ENCODE peak calls at places on chromosomes 12 and 14, in five cellular contexts. One of them, this sample, is unnamed.

GRCh38 chr12:131827961-131828534 is at the start of gene MMP17:
- DNase-seq in ovary: peak
- DNase-seq in adrenal gland: no peak
- DNase-seq in transverse colon: peak
- DNase-seq in gastrocnemius medialis: no peak
- DNase-seq in this sample: no peak

GRCh38 chr14:22774011-22774706 is 7.7 kb downstream of the OXA1L start:
- DNase-seq in gastrocnemius medialis: no peak
- DNase-seq in ovary: no peak
- DNase-seq in adrenal gland: no peak
- DNase-seq in transverse colon: no peak
- DNase-seq in this sample: no peak

GRCh38 chr12:85156569-85156968 is 120.4 kb downstream of the LRRIQ1 start:
- DNase-seq in transverse colon: no peak
- DNase-seq in gastrocnemius medialis: no peak
- DNase-seq in adrenal gland: no peak
- DNase-seq in ovary: no peak
- DNase-seq in this sample: no peak

GRCh38 chr14:103526247-103526913 is 2.6 kb upstream of the TRMT61A start:
- DNase-seq in ovary: no peak
- DNase-seq in adrenal gland: no peak
- DNase-seq in gastrocnemius medialis: no peak
- DNase-seq in transverse colon: peak
- DNase-seq in this sample: no peak

GRCh38 chr14:89960895-89961294 is 5.2 kb downstream of the TDP1 start:
- DNase-seq in gastrocnemius medialis: no peak
- DNase-seq in ovary: no peak
- DNase-seq in adrenal gland: no peak
- DNase-seq in transverse colon: no peak
- DNase-seq in this sample: no peak

GRCh38 chr14:60222820-60223219 is 26.2 kb upstream of the PPM1A start:
- DNase-seq in transverse colon: no peak
- DNase-seq in ovary: no peak
- DNase-seq in adrenal gland: no peak
- DNase-seq in gastrocnemius medialis: peak
- DNase-seq in this sample: no peak

GRCh38 chr12:112419269-112420133 is 754 bp downstream of the PTPN11 start:
- DNase-seq in ovary: peak
- DNase-seq in gastrocnemius medialis: peak
- DNase-seq in adrenal gland: peak
- DNase-seq in transverse colon: peak
- DNase-seq in this sample: peak

GRCh38 chr12:53205747-53206146 is 1.3 kb downstream of the ITGB7 start:
- DNase-seq in transverse colon: peak
- DNase-seq in gastrocnemius medialis: no peak
- DNase-seq in ovary: no peak
- DNase-seq in adrenal gland: no peak
- DNase-seq in this sample: peak

GRCh38 chr12:79847417-79847816 is 87.5 kb downstream of the PPP1R12A start:
- DNase-seq in transverse colon: no peak
- DNase-seq in ovary: no peak
- DNase-seq in gastrocnemius medialis: no peak
- DNase-seq in adrenal gland: no peak
- DNase-seq in this sample: no peak

GRCh38 chr12:4819654-4820053 is 90.1 kb upstream of the KCNA1 start:
- DNase-seq in gastrocnemius medialis: no peak
- DNase-seq in adrenal gland: no peak
- DNase-seq in transverse colon: no peak
- DNase-seq in ovary: no peak
- DNase-seq in this sample: no peak

GRCh38 chr12:123270380-123271181 is 1.1 kb downstream of the CDK2AP1 start:
- DNase-seq in adrenal gland: peak
- DNase-seq in ovary: peak
- DNase-seq in gastrocnemius medialis: no peak
- DNase-seq in transverse colon: peak
- DNase-seq in this sample: no peak

GRCh38 chr14:96999654-97000155 is 202.5 kb downstream of the VRK1 start:
- DNase-seq in gastrocnemius medialis: no peak
- DNase-seq in transverse colon: no peak
- DNase-seq in adrenal gland: no peak
- DNase-seq in ovary: no peak
- DNase-seq in this sample: no peak

GRCh38 chr14:55065411-55065810 is 14.0 kb downstream of the MAPK1IP1L start:
- DNase-seq in adrenal gland: no peak
- DNase-seq in ovary: no peak
- DNase-seq in gastrocnemius medialis: no peak
- DNase-seq in transverse colon: no peak
- DNase-seq in this sample: no peak

GRCh38 chr12:128684357-128684756 is 139.4 kb downstream of the SLC15A4 start:
- DNase-seq in adrenal gland: no peak
- DNase-seq in gastrocnemius medialis: no peak
- DNase-seq in transverse colon: no peak
- DNase-seq in ovary: no peak
- DNase-seq in this sample: no peak

GRCh38 chr14:20631023-20631820 is 10.3 kb downstream of the OR6S1 start:
- DNase-seq in adrenal gland: peak
- DNase-seq in gastrocnemius medialis: no peak
- DNase-seq in ovary: peak
- DNase-seq in transverse colon: peak
- DNase-seq in this sample: no peak

GRCh38 chr14:50759800-50760543 is 71.0 kb downstream of the NIN start:
- DNase-seq in adrenal gland: no peak
- DNase-seq in ovary: no peak
- DNase-seq in transverse colon: no peak
- DNase-seq in gastrocnemius medialis: no peak
- DNase-seq in this sample: no peak

GRCh38 chr12:87155616-87156015 is 873.6 kb downstream of the C12orf50 start:
- DNase-seq in transverse colon: no peak
- DNase-seq in gastrocnemius medialis: no peak
- DNase-seq in adrenal gland: no peak
- DNase-seq in ovary: no peak
- DNase-seq in this sample: no peak

GRCh38 chr14:68807987-68808386 is 15.1 kb upstream of the ZFP36L1 start:
- DNase-seq in transverse colon: no peak
- DNase-seq in gastrocnemius medialis: no peak
- DNase-seq in adrenal gland: no peak
- DNase-seq in ovary: no peak
- DNase-seq in this sample: no peak

GRCh38 chr12:52708010-52708409 is 4.7 kb upstream of the KRT77 start:
- DNase-seq in transverse colon: no peak
- DNase-seq in adrenal gland: no peak
- DNase-seq in gastrocnemius medialis: no peak
- DNase-seq in ovary: no peak
- DNase-seq in this sample: no peak

GRCh38 chr12:104604070-104604994 is 147.6 kb downstream of the CHST11 start:
- DNase-seq in ovary: peak
- DNase-seq in gastrocnemius medialis: peak
- DNase-seq in transverse colon: peak
- DNase-seq in adrenal gland: peak
- DNase-seq in this sample: peak

GRCh38 chr14:32224731-32225377 is 21.8 kb upstream of the RNU6-8 start:
- DNase-seq in transverse colon: no peak
- DNase-seq in ovary: no peak
- DNase-seq in gastrocnemius medialis: peak
- DNase-seq in adrenal gland: peak
- DNase-seq in this sample: no peak

GRCh38 chr14:89600950-89601826 is 184.2 kb upstream of the FOXN3 start:
- DNase-seq in gastrocnemius medialis: no peak
- DNase-seq in adrenal gland: no peak
- DNase-seq in ovary: no peak
- DNase-seq in transverse colon: no peak
- DNase-seq in this sample: no peak

GRCh38 chr14:101716077-101716950 is 45.2 kb upstream of the PPP2R5C start:
- DNase-seq in gastrocnemius medialis: no peak
- DNase-seq in transverse colon: no peak
- DNase-seq in adrenal gland: no peak
- DNase-seq in ovary: no peak
- DNase-seq in this sample: no peak

GRCh38 chr12:59736359-59736758 is 140.5 kb downstream of the SLC16A7 start:
- DNase-seq in gastrocnemius medialis: no peak
- DNase-seq in adrenal gland: no peak
- DNase-seq in ovary: no peak
- DNase-seq in transverse colon: no peak
- DNase-seq in this sample: no peak

GRCh38 chr12:9244894-9245293 is 36.7 kb upstream of the PZP start:
- DNase-seq in gastrocnemius medialis: no peak
- DNase-seq in adrenal gland: peak
- DNase-seq in transverse colon: no peak
- DNase-seq in ovary: no peak
- DNase-seq in this sample: no peak

GRCh38 chr14:99217556-99217955 is 54.4 kb downstream of the BCL11B start:
- DNase-seq in gastrocnemius medialis: no peak
- DNase-seq in ovary: no peak
- DNase-seq in adrenal gland: no peak
- DNase-seq in transverse colon: no peak
- DNase-seq in this sample: no peak

GRCh38 chr12:52865090-52865944 is 16.5 kb upstream of the KRT78 start:
- DNase-seq in gastrocnemius medialis: no peak
- DNase-seq in transverse colon: peak
- DNase-seq in adrenal gland: peak
- DNase-seq in ovary: peak
- DNase-seq in this sample: peak

GRCh38 chr12:64950899-64951298 is 126.5 kb downstream of the TBC1D30 start:
- DNase-seq in ovary: no peak
- DNase-seq in gastrocnemius medialis: no peak
- DNase-seq in transverse colon: no peak
- DNase-seq in adrenal gland: no peak
- DNase-seq in this sample: no peak

GRCh38 chr12:122862872-122863701 is 27.8 kb downstream of the HIP1R start:
- DNase-seq in adrenal gland: peak
- DNase-seq in transverse colon: peak
- DNase-seq in ovary: peak
- DNase-seq in gastrocnemius medialis: no peak
- DNase-seq in this sample: no peak

GRCh38 chr14:95679148-95679547 is 7.1 kb upstream of the TCL1B start:
- DNase-seq in transverse colon: no peak
- DNase-seq in adrenal gland: peak
- DNase-seq in ovary: no peak
- DNase-seq in gastrocnemius medialis: no peak
- DNase-seq in this sample: no peak

GRCh38 chr12:60501124-60501729 is 905.4 kb downstream of the SLC16A7 start:
- DNase-seq in ovary: no peak
- DNase-seq in adrenal gland: no peak
- DNase-seq in transverse colon: no peak
- DNase-seq in gastrocnemius medialis: no peak
- DNase-seq in this sample: peak

GRCh38 chr14:71324767-71325272 is 417.6 kb downstream of the PCNX1 start:
- DNase-seq in gastrocnemius medialis: no peak
- DNase-seq in adrenal gland: peak
- DNase-seq in ovary: no peak
- DNase-seq in transverse colon: peak
- DNase-seq in this sample: no peak
- TF ChIP-seq POLR2A in gastrocnemius medialis: no peak
- TF ChIP-seq POLR2A in adrenal gland: no peak
- TF ChIP-seq POLR2A in ovary: no peak
- TF ChIP-seq POLR2A in transverse colon: no peak
- TF ChIP-seq POLR2A in this sample: no peak

GRCh38 chr12:13024151-13024946 is 19.8 kb upstream of the FAM234B start:
- DNase-seq in ovary: no peak
- DNase-seq in transverse colon: peak
- DNase-seq in gastrocnemius medialis: no peak
- DNase-seq in adrenal gland: peak
- DNase-seq in this sample: no peak
- TF ChIP-seq POLR2A in ovary: no peak
- TF ChIP-seq POLR2A in transverse colon: no peak
- TF ChIP-seq POLR2A in gastrocnemius medialis: no peak
- TF ChIP-seq POLR2A in adrenal gland: no peak
- TF ChIP-seq POLR2A in this sample: no peak

DNA sequence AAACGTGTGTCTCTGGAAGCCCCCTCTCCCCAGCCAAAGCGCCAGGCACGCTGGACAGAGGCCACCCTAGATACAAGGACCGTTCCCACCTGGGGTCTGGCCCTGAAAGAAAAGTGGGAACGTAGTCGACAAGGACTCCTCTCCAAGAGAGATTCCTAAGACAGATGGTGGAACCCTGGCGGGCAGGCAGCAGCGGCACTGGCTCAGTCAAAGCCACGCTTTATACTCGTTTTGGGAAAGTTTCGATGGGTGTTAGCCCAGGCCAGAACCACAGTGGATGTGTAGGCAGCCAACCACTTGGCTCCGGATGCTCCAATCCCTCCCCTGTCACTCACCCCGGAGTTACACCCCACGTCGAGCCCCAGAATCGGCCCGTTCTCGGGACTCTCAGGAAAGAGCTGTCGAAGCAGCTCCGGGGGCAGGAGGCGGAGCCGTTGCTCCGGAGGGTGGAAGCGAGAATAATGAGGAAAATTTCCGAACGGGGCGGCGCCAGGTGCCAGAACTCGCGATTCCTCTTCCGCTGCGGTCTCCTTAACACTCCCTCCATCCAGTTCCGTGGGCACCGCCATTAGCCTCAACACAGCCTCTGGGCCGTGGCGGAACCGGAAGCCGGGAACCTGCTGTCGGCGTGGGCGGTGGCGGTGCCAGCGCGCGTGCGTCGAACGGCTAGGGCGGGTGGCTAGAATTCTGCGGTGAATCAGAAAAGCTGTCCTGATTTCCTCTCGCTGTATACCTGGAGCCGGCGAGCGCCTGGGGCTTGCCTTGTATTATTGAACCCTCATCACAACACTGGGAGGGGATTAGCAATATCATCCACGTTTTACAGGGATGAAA is at the start of gene BCDIN3D:
- DNase-seq in adrenal gland: peak
- DNase-seq in gastrocnemius medialis: peak
- DNase-seq in transverse colon: peak
- DNase-seq in ovary: peak
- DNase-seq in this sample: peak
- TF ChIP-seq POLR2A in adrenal gland: peak
- TF ChIP-seq POLR2A in gastrocnemius medialis: peak
- TF ChIP-seq POLR2A in transverse colon: peak
- TF ChIP-seq POLR2A in ovary: peak
- TF ChIP-seq POLR2A in this sample: peak

GRCh38 chr12:109968032-109968420 is 28.1 kb downstream of the GIT2 start:
- DNase-seq in ovary: no peak
- DNase-seq in gastrocnemius medialis: no peak
- DNase-seq in adrenal gland: no peak
- DNase-seq in transverse colon: no peak
- DNase-seq in this sample: no peak
- TF ChIP-seq POLR2A in ovary: no peak
- TF ChIP-seq POLR2A in gastrocnemius medialis: no peak
- TF ChIP-seq POLR2A in adrenal gland: no peak
- TF ChIP-seq POLR2A in transverse colon: no peak
- TF ChIP-seq POLR2A in this sample: no peak

GRCh38 chr12:75389706-75390105 is 1.2 kb upstream of the GLIPR1L2 start:
- DNase-seq in adrenal gland: no peak
- DNase-seq in gastrocnemius medialis: no peak
- DNase-seq in transverse colon: no peak
- DNase-seq in ovary: no peak
- DNase-seq in this sample: no peak

GRCh38 chr12:75389061-75389460 is 1.8 kb upstream of the GLIPR1L2 start:
- DNase-seq in ovary: no peak
- DNase-seq in gastrocnemius medialis: no peak
- DNase-seq in transverse colon: no peak
- DNase-seq in adrenal gland: no peak
- DNase-seq in this sample: peak

GRCh38 chr12:75390156-75390898 is 562 bp upstream of the GLIPR1L2 start:
- DNase-seq in transverse colon: no peak
- DNase-seq in ovary: no peak
- DNase-seq in adrenal gland: no peak
- DNase-seq in gastrocnemius medialis: no peak
- DNase-seq in this sample: no peak

GRCh38 chr12:75390899-75391538 is at the start of gene GLIPR1L2:
- DNase-seq in ovary: peak
- DNase-seq in adrenal gland: peak
- DNase-seq in transverse colon: peak
- DNase-seq in gastrocnemius medialis: peak
- DNase-seq in this sample: peak
- TF ChIP-seq POLR2A in ovary: peak
- TF ChIP-seq POLR2A in adrenal gland: peak
- TF ChIP-seq POLR2A in transverse colon: peak
- TF ChIP-seq POLR2A in gastrocnemius medialis: peak
- TF ChIP-seq POLR2A in this sample: peak

This sample was measured in H54.